ENCODE peak calls at places on chromosomes 4 and X, in six cellular contexts. X is H1, V is mesenchymal stem cell, J is neuronal stem cell, U is H9, L is trophoblast cell. W is an unnamed sample.

GRCh38 chr4:154231796-154232478 is 259.7 kb downstream of the DCHS2 start:
- DNase-seq in U (no peak), L (no peak), V (no peak), X (no peak), J (no peak), W (no peak)

GRCh38 chr4:111689214-111689613 is 456.0 kb upstream of the FAM241A start:
- DNase-seq in U (no peak), J (no peak), V (peak), L (no peak), X (no peak), W (peak)

GRCh38 chr4:88200186-88200585 is 41.7 kb upstream of the ABCG2 start:
- DNase-seq in L (no peak), V (no peak), U (no peak), J (no peak), X (no peak), W (no peak)

GRCh38 chrX:5113128-5113527 is 1115.5 kb downstream of the NLGN4X start:
- DNase-seq in U (no peak), X (no peak), L (no peak), V (peak), J (no peak), W (no peak)

GRCh38 chr4:157265281-157265680 is 44.8 kb downstream of the GRIA2 start:
- DNase-seq in V (no peak), L (no peak), J (peak), U (peak), X (no peak), W (no peak)

GRCh38 chr4:153940916-153941315 is 152.0 kb upstream of the SFRP2 start:
- DNase-seq in L (no peak), U (peak), V (no peak), X (no peak), J (no peak), W (no peak)

GRCh38 chrX:108001218-108001814 is 19.1 kb upstream of the TEX13B start:
- DNase-seq in U (no peak), V (peak), J (no peak), X (no peak), L (no peak), W (peak)

GRCh38 chr4:2101346-2102044 is 42.4 kb downstream of the NAT8L start:
- DNase-seq in X (no peak), V (no peak), J (no peak), U (no peak), L (no peak), W (peak)

GRCh38 chr4:42339935-42340406 is 57.3 kb upstream of the SHISA3 start:
- DNase-seq in X (no peak), J (no peak), V (peak), L (no peak), U (no peak), W (peak)

GRCh38 chrX:11351375-11352295 is 58.4 kb downstream of the AMELX start:
- DNase-seq in L (no peak), X (no peak), V (peak), J (no peak), U (no peak), W (peak)

GRCh38 chr4:74471228-74471627 is 26.3 kb downstream of the AREG start:
- DNase-seq in J (no peak), L (no peak), U (no peak), V (no peak), X (no peak), W (no peak)

GRCh38 chr4:3221996-3222395 is 27.0 kb upstream of the MSANTD1 start:
- DNase-seq in J (no peak), L (no peak), V (no peak), U (no peak), X (no peak), W (no peak)

GRCh38 chrX:144334577-144334976 is 450.7 kb downstream of the UBE2NL start:
- DNase-seq in X (peak), U (peak), V (peak), J (no peak), L (no peak), W (no peak)

GRCh38 chr4:14529653-14530052 is 472.6 kb upstream of the CPEB2 start:
- DNase-seq in V (peak), U (peak), X (peak), L (no peak), J (peak), W (no peak)

GRCh38 chr4:2290488-2290887 is 28.6 kb upstream of the MXD4 start:
- DNase-seq in J (no peak), V (no peak), L (no peak), U (no peak), X (no peak), W (no peak)

GRCh38 chrX:50114113-50114512 is 86.7 kb downstream of the AKAP4 start:
- DNase-seq in J (no peak), U (no peak), X (peak), V (no peak), L (no peak), W (no peak)

GRCh38 chr4:133467290-133467947 is 318.3 kb downstream of the PCDH10 start:
- DNase-seq in X (no peak), U (no peak), J (no peak), V (no peak), L (no peak), W (no peak)

GRCh38 chr4:139710073-139710472 is 44.5 kb downstream of the MGST2 start:
- DNase-seq in X (no peak), J (no peak), L (no peak), V (no peak), U (no peak), W (peak)

GRCh38 chrX:24619647-24620046 is 27.5 kb downstream of the PCYT1B start:
- DNase-seq in L (no peak), U (no peak), V (peak), X (no peak), J (no peak), W (peak)

GRCh38 chr4:169906104-169906503 is 120.1 kb downstream of the MFAP3L start:
- DNase-seq in L (no peak), U (no peak), J (no peak), V (no peak), X (no peak), W (no peak)
- H3K18ac ChIP-seq in L (no peak), U (no peak), J (no peak), V (no peak), X (no peak), W (no peak)

GRCh38 chr4:170269950-170270349 is 180.2 kb upstream of the AADAT start:
- DNase-seq in U (no peak), L (no peak), J (no peak), X (no peak), V (no peak), W (no peak)

GRCh38 chr4:170270628-170271027 is 180.9 kb upstream of the AADAT start:
- DNase-seq in U (no peak), V (no peak), X (no peak), J (no peak), L (no peak), W (no peak)

GRCh38 chr4:170272959-170273358 is 183.2 kb upstream of the AADAT start:
- DNase-seq in J (no peak), X (no peak), V (no peak), U (no peak), L (no peak), W (no peak)

GRCh38 chr4:170274616-170275015 is 184.9 kb upstream of the AADAT start:
- DNase-seq in L (no peak), X (no peak), U (no peak), J (no peak), V (no peak), W (no peak)

GRCh38 chr4:170271723-170272122 is 182.0 kb upstream of the AADAT start:
- DNase-seq in J (no peak), V (no peak), U (no peak), X (no peak), L (no peak), W (no peak)
- H3K14ac ChIP-seq in J (no peak), V (no peak), U (no peak), X (no peak), L (no peak), W (no peak)

DNA sequence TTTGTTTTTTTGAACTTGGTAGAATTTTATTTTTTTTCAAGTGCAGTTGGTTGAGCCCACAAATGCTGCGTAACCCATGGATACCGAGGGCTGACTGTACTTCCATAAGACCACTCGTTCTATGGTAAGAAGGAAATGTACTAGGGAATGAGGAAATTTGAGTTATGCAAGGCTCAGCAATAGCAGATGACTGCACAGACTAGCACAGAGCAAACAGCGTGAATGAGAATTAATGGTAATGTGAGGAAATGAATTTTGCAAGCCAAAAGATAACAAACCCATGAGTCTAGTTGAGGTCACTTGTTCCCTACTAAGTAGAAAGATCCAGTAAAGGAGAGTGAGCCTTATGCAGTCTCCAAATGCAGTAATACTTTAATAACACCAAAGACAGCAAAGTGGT is 17.4 kb downstream of the GSPT2 start:
- DNase-seq in U (no peak), V (no peak), L (no peak), X (no peak), J (no peak), W (no peak)
- H3K18ac ChIP-seq in U (no peak), V (no peak), L (no peak), X (no peak), J (no peak), W (no peak)

GRCh38 chr4:181259081-181259480 is 984.1 kb upstream of the TENM3 start:
- DNase-seq in X (no peak), V (no peak), U (no peak), L (no peak), J (no peak), W (no peak)

GRCh38 chr4:181254771-181255170 is 988.4 kb upstream of the TENM3 start:
- DNase-seq in V (no peak), L (no peak), J (no peak), U (no peak), X (no peak), W (no peak)

GRCh38 chr4:181261279-181261678 is 981.9 kb upstream of the TENM3 start:
- DNase-seq in X (no peak), V (no peak), J (peak), U (no peak), L (no peak), W (peak)

DNA sequence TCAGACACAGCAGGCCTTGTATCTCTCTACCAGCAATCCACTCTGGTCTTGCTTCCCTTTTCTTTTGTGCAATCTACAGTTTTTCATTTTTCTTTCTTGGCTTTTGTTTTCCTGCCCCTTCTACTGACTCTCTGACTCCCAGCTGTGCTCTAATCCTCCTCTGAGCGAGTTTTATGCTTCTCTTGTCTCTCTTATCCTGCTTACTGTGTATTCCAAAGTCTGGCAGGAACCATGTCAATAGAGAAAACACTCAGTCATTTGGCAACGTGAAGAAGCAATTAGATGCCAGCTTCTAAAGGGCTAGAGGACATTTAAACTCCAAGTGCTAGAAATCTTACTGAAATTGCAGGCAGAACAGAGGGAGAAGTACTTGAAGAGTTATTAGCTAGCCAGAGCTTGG is 984.6 kb upstream of the TENM3 start:
- DNase-seq in L (no peak), U (no peak), V (no peak), X (no peak), J (no peak), W (no peak)
- H3K14ac ChIP-seq in L (no peak), U (no peak), V (no peak), X (no peak), J (no peak), W (no peak)

GRCh38 chr4:6115746-6116586 is 84.4 kb downstream of the JAKMIP1 start:
- DNase-seq in L (no peak), X (no peak), J (no peak), V (no peak), U (no peak), W (no peak)
- H3K18ac ChIP-seq in L (no peak), X (peak), J (peak), V (no peak), U (no peak), W (no peak)

GRCh38 chr4:85777908-85778808 is 303.2 kb downstream of the ARHGAP24 start:
- DNase-seq in X (no peak), U (no peak), V (peak), J (no peak), L (no peak), W (no peak)

GRCh38 chr4:85778809-85779124 is 303.8 kb downstream of the ARHGAP24 start:
- DNase-seq in J (no peak), L (no peak), X (no peak), U (no peak), V (peak), W (peak)

GRCh38 chr4:85776579-85776978 is 301.6 kb downstream of the ARHGAP24 start:
- DNase-seq in J (no peak), U (no peak), X (no peak), L (no peak), V (peak), W (peak)

GRCh38 chr4:85780664-85781063 is 305.7 kb downstream of the ARHGAP24 start:
- DNase-seq in V (peak), J (no peak), X (no peak), L (no peak), U (no peak), W (no peak)

DNA sequence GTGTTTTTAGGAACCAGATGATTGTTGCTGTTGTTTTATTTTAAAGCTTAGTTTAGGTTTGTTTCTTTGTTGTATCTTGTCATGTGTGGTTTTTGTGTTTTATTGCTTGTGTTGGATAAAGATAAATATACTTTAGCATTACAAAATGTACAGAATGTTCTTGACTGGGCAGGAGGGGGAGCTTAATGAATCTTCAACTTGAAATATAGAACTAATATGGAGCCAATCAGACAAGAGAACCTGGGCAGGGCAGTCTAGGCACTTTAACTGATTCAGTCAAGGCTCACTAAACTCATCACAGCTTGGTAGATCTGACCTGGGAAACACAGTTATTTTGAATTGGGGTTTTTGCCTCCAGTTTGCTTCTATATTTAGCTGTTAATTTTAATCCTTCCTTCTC is 304.2 kb downstream of the ARHGAP24 start:
- DNase-seq in J (no peak), X (no peak), U (no peak), L (no peak), V (peak), W (peak)
- H3K14ac ChIP-seq in J (no peak), X (no peak), U (no peak), L (no peak), V (no peak), W (no peak)

GRCh38 chrX:155028749-155029360 is 2.2 kb downstream of the FUNDC2 start:
- DNase-seq in V (peak), X (no peak), U (no peak), L (no peak), J (no peak), W (peak)

GRCh38 chrX:155026420-155026726 is 271 bp upstream of the FUNDC2 start:
- DNase-seq in L (no peak), J (no peak), X (no peak), V (no peak), U (no peak), W (no peak)

GRCh38 chrX:155028192-155028591 is 1.5 kb downstream of the FUNDC2 start:
- DNase-seq in V (no peak), X (no peak), U (no peak), L (no peak), J (no peak), W (no peak)

GRCh38 chrX:155026727-155027508 is at the start of gene FUNDC2:
- DNase-seq in X (peak), V (peak), L (peak), U (peak), J (peak), W (peak)

DNA sequence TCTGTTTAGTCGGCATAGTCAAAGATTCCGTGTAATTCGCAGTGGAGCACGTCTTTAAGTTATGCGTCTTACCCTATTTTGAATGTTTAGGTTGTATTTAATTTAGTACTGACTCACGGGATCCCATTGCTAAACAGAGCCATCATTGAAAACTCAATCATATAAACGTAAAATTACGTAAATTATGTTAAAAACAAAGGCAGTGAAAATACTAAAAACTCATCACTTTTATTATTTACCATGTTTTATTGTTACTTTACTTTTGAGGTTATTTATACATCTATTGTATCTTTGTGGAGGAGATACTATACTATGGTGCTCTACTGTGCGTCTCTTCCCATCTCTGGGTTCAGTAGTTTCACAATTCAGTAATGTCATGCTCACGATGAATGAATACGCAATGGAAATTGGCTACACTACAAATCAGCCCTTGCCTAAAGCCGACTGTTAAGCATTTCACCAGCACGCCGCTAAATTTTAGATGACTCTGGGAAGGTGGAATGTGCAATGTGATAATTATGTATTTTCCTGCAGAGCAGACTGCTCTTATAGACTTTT is 944 bp downstream of the FUNDC2 start:
- DNase-seq in J (no peak), V (peak), X (no peak), U (no peak), L (peak), W (peak)
- H3K18ac ChIP-seq in J (no peak), V (peak), X (peak), U (peak), L (no peak), W (peak)

DNA sequence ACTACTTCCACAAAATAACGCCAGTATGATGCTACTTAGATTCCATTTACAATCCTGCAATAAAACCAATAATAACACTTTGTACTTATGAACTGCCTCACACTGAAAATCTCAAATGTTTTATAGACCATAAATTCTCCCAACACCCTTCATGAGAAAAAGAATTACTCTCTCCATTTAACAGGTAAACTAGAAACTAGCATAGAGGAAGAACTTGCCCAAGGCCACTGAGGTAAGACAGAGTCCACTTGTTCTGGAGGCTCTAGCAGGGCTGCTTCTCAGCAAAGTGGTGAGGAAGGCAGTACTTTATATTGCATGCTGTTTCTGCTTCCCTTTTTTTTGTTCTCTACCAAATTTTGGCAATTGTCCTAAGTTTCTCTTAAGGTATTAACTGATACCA is 11.5 kb upstream of the BMP3 start:
- DNase-seq in L (no peak), J (no peak), X (no peak), V (no peak), U (no peak), W (no peak)
- H3K14ac ChIP-seq in L (no peak), J (no peak), X (no peak), V (no peak), U (no peak), W (no peak)

GRCh38 chr4:7295917-7296660 is 103.8 kb downstream of the SORCS2 start:
- DNase-seq in J (no peak), U (no peak), V (peak), X (peak), L (no peak), W (peak)

GRCh38 chr4:7293703-7294102 is 101.4 kb downstream of the SORCS2 start:
- DNase-seq in U (no peak), J (no peak), V (no peak), X (no peak), L (no peak), W (no peak)

GRCh38 chr4:7295201-7295916 is 103.0 kb downstream of the SORCS2 start:
- DNase-seq in U (no peak), X (no peak), L (no peak), J (no peak), V (no peak), W (no peak)

GRCh38 chr4:7296661-7297335 is 104.5 kb downstream of the SORCS2 start:
- DNase-seq in X (no peak), J (no peak), V (no peak), L (no peak), U (no peak), W (no peak)

GRCh38 chr4:7294176-7294756 is 101.9 kb downstream of the SORCS2 start:
- DNase-seq in X (no peak), V (no peak), L (no peak), J (no peak), U (no peak), W (no peak)
- H3K18ac ChIP-seq in X (no peak), V (no peak), L (no peak), J (no peak), U (no peak), W (no peak)